ENCODE peak calls at places on chromosomes 1 and 21, in nine cellular contexts. X is stomach; O is CD8-positive, alpha-beta T cell; S is lower lobe of right lung; Z is pancreas; K is ovary; G is Peyer's patch; M is hepatocyte; U is left lung. E is an unnamed sample. For H3K36me3, the result is how much of the 10 kb centered on the place peaks cover.

GRCh38 chr1:1946540-1946939 is 27.5 kb upstream of the TMEM52 start:
- DNase-seq in X (peak), O (no peak), S (peak), Z (no peak), K (peak), G (no peak), M (no peak), U (peak), E (no peak)

GRCh38 chr1:100449477-100449876 is 88.5 kb upstream of the GPR88 start:
- DNase-seq in X (no peak), O (no peak), S (no peak), Z (no peak), K (no peak), G (no peak), M (no peak), U (no peak), E (no peak)

GRCh38 chr1:30259631-30260030 is 463.8 kb downstream of the MATN1 start:
- DNase-seq in X (no peak), O (no peak), S (no peak), Z (no peak), K (no peak), G (no peak), M (no peak), U (no peak), E (no peak)

GRCh38 chr1:221735976-221736375 is 5.9 kb downstream of the DUSP10 start:
- DNase-seq in X (no peak), O (no peak), S (no peak), Z (no peak), K (no peak), G (no peak), M (no peak), U (no peak), E (no peak)

GRCh38 chr1:17301767-17302166 is 6.2 kb upstream of the PADI4 start:
- DNase-seq in X (no peak), O (no peak), S (no peak), Z (no peak), K (no peak), G (no peak), M (no peak), U (no peak), E (no peak)

GRCh38 chr21:29334717-29335428 is 36.2 kb downstream of the BACH1 start:
- DNase-seq in X (no peak), O (no peak), S (no peak), Z (no peak), K (no peak), G (no peak), M (no peak), U (no peak), E (no peak)

GRCh38 chr1:48960304-48960703 is 183.6 kb upstream of the BEND5 start:
- DNase-seq in X (no peak), O (no peak), S (no peak), Z (no peak), K (no peak), G (no peak), M (no peak), U (no peak), E (no peak)

GRCh38 chr1:234564035-234565029 is 45.6 kb downstream of the IRF2BP2 start:
- DNase-seq in X (no peak), O (no peak), S (no peak), Z (peak), K (no peak), G (no peak), M (peak), U (no peak), E (no peak)

GRCh38 chr1:110756506-110756905 is 81.8 kb upstream of the KCNA3 start:
- DNase-seq in X (no peak), O (no peak), S (no peak), Z (no peak), K (no peak), G (no peak), M (no peak), U (no peak), E (no peak)

GRCh38 chr1:206579747-206580437 is 32.4 kb downstream of the EIF2D start:
- DNase-seq in X (peak), O (peak), S (peak), Z (no peak), K (no peak), G (peak), M (no peak), U (peak), E (peak)

GRCh38 chr1:55724551-55725325 is 509.6 kb upstream of the USP24 start:
- DNase-seq in X (no peak), O (no peak), S (no peak), Z (no peak), K (peak), G (no peak), M (no peak), U (no peak), E (peak)

GRCh38 chr1:207841318-207841717 is 69.6 kb downstream of the CD34 start:
- DNase-seq in X (no peak), O (no peak), S (no peak), Z (no peak), K (no peak), G (no peak), M (no peak), U (no peak), E (no peak)

GRCh38 chr1:178932966-178933603 is 62.2 kb upstream of the ANGPTL1 start:
- DNase-seq in X (no peak), O (no peak), S (no peak), Z (no peak), K (no peak), G (no peak), M (no peak), U (no peak), E (no peak)

GRCh38 chr1:39159224-39160036 is 45.1 kb upstream of the MACF1 start:
- DNase-seq in X (peak), O (no peak), S (no peak), Z (peak), K (no peak), G (no peak), M (peak), U (no peak), E (no peak)

GRCh38 chr1:55060133-55060999 is 21.0 kb downstream of the PCSK9 start:
- DNase-seq in X (no peak), O (no peak), S (no peak), Z (no peak), K (no peak), G (no peak), M (no peak), U (no peak), E (peak)

GRCh38 chr1:19390901-19391595 is 78.9 kb downstream of the SLC66A1 start:
- DNase-seq in X (peak), O (peak), S (no peak), Z (peak), K (peak), G (peak), M (peak), U (no peak), E (peak)

GRCh38 chr1:41500378-41500777 is 15.9 kb upstream of the EDN2 start:
- DNase-seq in X (peak), O (no peak), S (peak), Z (peak), K (no peak), G (peak), M (no peak), U (peak), E (peak)

GRCh38 chr1:158649052-158649451 is 37.5 kb downstream of the SPTA1 start:
- DNase-seq in X (no peak), O (no peak), S (no peak), Z (no peak), K (no peak), G (no peak), M (no peak), U (no peak), E (no peak)
- TF ChIP-seq CTCF in X (no peak), O (no peak), S (no peak), Z (no peak), K (no peak), G (no peak), M (peak), U (no peak), E (no peak)

DNA sequence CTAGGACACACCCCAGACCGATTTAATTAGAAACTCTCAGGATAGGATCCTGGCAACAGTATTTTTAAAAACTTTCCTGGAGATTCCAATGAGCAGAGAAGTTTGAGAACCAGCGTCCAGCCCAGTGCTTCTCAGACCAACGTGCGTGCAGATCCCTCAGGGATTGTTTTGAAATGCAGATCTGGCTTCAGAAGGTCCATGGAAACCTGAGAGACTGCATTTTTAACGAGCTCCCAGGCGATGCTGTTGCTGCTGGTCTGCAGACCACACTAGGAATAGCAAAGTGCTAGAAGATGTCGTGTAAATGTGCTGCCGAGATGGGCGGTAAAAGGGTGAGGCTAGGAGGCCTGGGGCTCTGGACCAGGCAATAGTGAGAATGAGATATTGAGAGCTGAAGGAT is 18.4 kb upstream of the CASQ1 start:
- DNase-seq in X (no peak), O (no peak), S (no peak), Z (no peak), K (no peak), G (no peak), M (no peak), U (no peak), E (no peak)
- H3K27ac ChIP-seq in X (no peak), O (no peak), S (no peak), Z (no peak), K (no peak), G (no peak), M (no peak), U (no peak), E (no peak)

DNA sequence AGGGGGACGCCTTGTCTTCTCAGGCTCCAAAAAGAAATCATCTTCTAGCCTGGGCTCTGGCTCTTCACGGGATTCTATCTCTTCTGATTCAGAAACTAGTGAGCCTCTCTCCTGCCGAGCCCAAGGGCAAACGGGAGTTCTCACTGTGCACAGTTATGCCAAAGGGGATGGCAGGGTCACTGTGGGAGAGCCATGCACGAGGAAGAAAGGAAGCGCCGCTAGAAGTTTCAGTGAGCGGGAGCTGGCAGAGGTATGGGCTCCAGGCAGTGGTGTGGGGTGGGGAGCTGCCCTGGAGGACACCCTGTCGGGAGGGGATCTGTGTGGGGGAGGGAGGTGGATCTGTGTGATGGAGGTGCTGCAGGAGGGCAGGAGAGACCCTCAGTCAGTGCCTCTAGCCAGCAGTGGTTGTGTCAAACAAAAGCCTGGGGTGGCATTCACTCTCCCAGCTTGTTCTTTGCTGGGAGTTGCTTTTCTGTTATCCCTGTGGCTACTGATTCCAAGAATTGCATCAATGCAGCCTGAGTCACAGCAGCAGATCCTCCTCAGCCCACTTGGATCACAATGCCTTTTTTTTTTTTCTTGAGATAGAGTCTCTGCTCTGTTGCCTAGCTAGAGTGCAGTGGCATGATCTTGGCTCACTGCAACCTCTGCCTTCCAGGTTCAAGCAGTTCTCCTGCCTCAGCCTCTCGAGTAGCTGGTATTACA is 21.8 kb downstream of the KDM4A start:
- DNase-seq in X (no peak), O (no peak), S (no peak), Z (no peak), K (no peak), G (no peak), M (no peak), U (no peak), E (peak)
- H3K36me3 ChIP-seq in X (half or more), O (half or more), S (half or more), Z (under half), K (under half), G (half or more), M (under half), U (half or more), E (half or more)

GRCh38 chr1:153509729-153510354 is 25.9 kb downstream of the S100A6 start:
- DNase-seq in X (peak), O (peak), S (peak), Z (peak), K (peak), G (peak), M (peak), U (no peak), E (peak)
- TF ChIP-seq CTCF in X (peak), O (peak), S (peak), Z (peak), K (no peak), G (peak), M (peak), U (peak), E (peak)

GRCh38 chr21:41098481-41098880 is 69.5 kb upstream of the BACE2 start:
- DNase-seq in X (no peak), O (no peak), S (no peak), Z (no peak), K (no peak), G (no peak), M (no peak), U (no peak), E (no peak)
- H3K27ac ChIP-seq in X (no peak), O (no peak), S (no peak), Z (no peak), K (no peak), G (no peak), M (no peak), U (no peak), E (no peak)

GRCh38 chr1:180199018-180199417 is 31.0 kb upstream of the LHX4 start:
- DNase-seq in X (no peak), O (no peak), S (no peak), Z (no peak), K (no peak), G (no peak), M (no peak), U (no peak), E (peak)

GRCh38 chr1:180196436-180197003 is 33.5 kb upstream of the LHX4 start:
- DNase-seq in X (no peak), O (no peak), S (no peak), Z (no peak), K (no peak), G (no peak), M (no peak), U (no peak), E (peak)

GRCh38 chr1:180197231-180197630 is 32.8 kb upstream of the LHX4 start:
- DNase-seq in X (no peak), O (no peak), S (no peak), Z (no peak), K (no peak), G (no peak), M (no peak), U (no peak), E (peak)

GRCh38 chr1:180198186-180198585 is 31.9 kb upstream of the LHX4 start:
- DNase-seq in X (no peak), O (no peak), S (no peak), Z (no peak), K (no peak), G (no peak), M (no peak), U (no peak), E (peak)

DNA sequence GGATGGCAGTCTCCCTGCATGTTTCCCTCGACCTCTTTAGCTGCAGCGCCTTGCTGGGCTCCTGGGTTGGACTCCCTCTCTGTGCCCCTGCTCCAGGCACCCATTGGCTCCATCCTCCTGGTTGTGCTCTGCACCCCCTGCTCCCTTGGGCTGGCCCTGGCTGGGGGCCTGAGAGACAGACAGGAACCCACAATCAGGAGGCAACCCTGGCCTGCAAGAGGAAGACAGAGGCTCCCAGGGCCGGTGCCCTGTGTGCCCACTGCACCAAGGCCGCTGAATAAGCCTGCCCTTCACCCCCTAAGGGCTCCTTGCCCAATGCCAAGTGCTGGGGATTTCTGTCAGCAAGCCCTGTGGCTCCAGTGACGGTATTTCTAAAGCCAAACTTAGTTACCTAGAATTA is 31.5 kb upstream of the LHX4 start:
- DNase-seq in X (no peak), O (no peak), S (no peak), Z (no peak), K (no peak), G (no peak), M (no peak), U (no peak), E (peak)
- H3K36me3 ChIP-seq in X (half or more), O (under half), S (half or more), Z (under half), K (under half), G (under half), M (under half), U (half or more), E (half or more)

GRCh38 chr1:5481889-5482288 is 510.3 kb downstream of the NPHP4 start:
- DNase-seq in X (no peak), O (peak), S (no peak), Z (no peak), K (no peak), G (no peak), M (peak), U (no peak), E (no peak)
- TF ChIP-seq CTCF in X (no peak), O (peak), S (no peak), Z (no peak), K (no peak), G (peak), M (peak), U (no peak), E (no peak)

GRCh38 chr1:153845158-153845557 is 70.0 kb downstream of the SLC27A3 start:
- DNase-seq in X (no peak), O (no peak), S (no peak), Z (no peak), K (no peak), G (no peak), M (no peak), U (no peak), E (no peak)

GRCh38 chr1:153842006-153842471 is 66.8 kb downstream of the SLC27A3 start:
- DNase-seq in X (no peak), O (no peak), S (no peak), Z (no peak), K (no peak), G (no peak), M (no peak), U (no peak), E (peak)

DNA sequence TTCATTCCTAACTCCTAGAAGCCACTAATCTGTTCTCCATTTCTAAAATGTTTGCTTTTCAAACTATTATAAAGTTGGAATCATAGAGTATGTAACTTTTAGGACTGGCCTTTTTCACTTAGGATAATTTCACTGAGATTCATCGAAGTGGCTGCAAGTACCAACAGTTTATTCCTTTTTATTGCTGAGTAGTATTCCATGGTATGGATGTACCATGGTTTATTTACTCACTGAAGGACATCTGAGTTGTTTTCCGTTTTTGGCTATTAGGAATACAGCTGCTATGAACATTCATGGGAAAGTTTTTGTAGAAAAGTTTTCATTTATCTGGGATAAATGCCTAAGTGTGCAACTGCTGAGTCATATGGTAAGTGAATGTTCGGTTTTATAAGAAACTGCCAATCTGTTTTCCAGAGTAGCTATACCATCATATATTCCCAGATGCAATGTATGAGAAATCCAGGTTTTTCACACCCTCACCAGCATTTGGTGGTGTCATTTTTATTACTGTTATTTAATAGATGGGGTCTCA is 66.3 kb downstream of the SLC27A3 start:
- DNase-seq in X (no peak), O (no peak), S (no peak), Z (no peak), K (no peak), G (no peak), M (no peak), U (no peak), E (peak)
- H3K27ac ChIP-seq in X (no peak), O (no peak), S (no peak), Z (no peak), K (no peak), G (no peak), M (no peak), U (no peak), E (peak)